ENCODE peak calls at places on chromosome 21, in ten cellular contexts. One of them, this sample, is unnamed.

GRCh38 chr21:32403201-32403701 is 9.3 kb upstream of the EVA1C start:
- DNase-seq in D341Med: peak; percentile 76
- DNase-seq in lower lobe of right lung: peak; percentile 63
- DNase-seq in mucosa of gallbladder: peak; percentile 62
- DNase-seq in stimulated activated CD4-positive, alpha-beta T cell treated with anti-CD3 and anti-CD28 coated beads, TNF-alpha, amount 100 ng/mL, for 1 hour: no peak
- DNase-seq in amygdala: peak; percentile 8
- DNase-seq in NCI-H82: peak; percentile 89
- DNase-seq in iris pigment epithelial cell: peak; percentile 68
- DNase-seq in OCI-M1: peak; percentile 83
- DNase-seq in CD4-positive, alpha-beta T cell: no peak
- DNase-seq in this sample: peak; percentile 68

GRCh38 chr21:41769933-41770332 is 3.1 kb upstream of the RIPK4 start:
- DNase-seq in mucosa of gallbladder: no peak
- DNase-seq in NCI-H82: peak; percentile 59
- DNase-seq in stimulated activated CD4-positive, alpha-beta T cell treated with anti-CD3 and anti-CD28 coated beads, TNF-alpha, amount 100 ng/mL, for 1 hour: no peak
- DNase-seq in lower lobe of right lung: no peak
- DNase-seq in D341Med: no peak
- DNase-seq in CD4-positive, alpha-beta T cell: no peak
- DNase-seq in amygdala: no peak
- DNase-seq in OCI-M1: no peak
- DNase-seq in iris pigment epithelial cell: no peak
- DNase-seq in this sample: no peak

GRCh38 chr21:23160914-23161313 is 2162.7 kb downstream of the NCAM2 start:
- DNase-seq in lower lobe of right lung: no peak
- DNase-seq in stimulated activated CD4-positive, alpha-beta T cell treated with anti-CD3 and anti-CD28 coated beads, TNF-alpha, amount 100 ng/mL, for 1 hour: no peak
- DNase-seq in D341Med: peak; percentile 9
- DNase-seq in amygdala: no peak
- DNase-seq in iris pigment epithelial cell: no peak
- DNase-seq in NCI-H82: no peak
- DNase-seq in mucosa of gallbladder: no peak
- DNase-seq in OCI-M1: peak; percentile 24
- DNase-seq in CD4-positive, alpha-beta T cell: no peak
- DNase-seq in this sample: no peak

GRCh38 chr21:44300262-44300959 is 558 bp downstream of the PFKL start:
- DNase-seq in NCI-H82: peak; percentile 42
- DNase-seq in stimulated activated CD4-positive, alpha-beta T cell treated with anti-CD3 and anti-CD28 coated beads, TNF-alpha, amount 100 ng/mL, for 1 hour: peak; percentile 51
- DNase-seq in OCI-M1: peak; percentile 75
- DNase-seq in lower lobe of right lung: peak; percentile 88
- DNase-seq in amygdala: no peak
- DNase-seq in iris pigment epithelial cell: peak; percentile 56
- DNase-seq in mucosa of gallbladder: peak; percentile 77
- DNase-seq in D341Med: peak; percentile 72
- DNase-seq in CD4-positive, alpha-beta T cell: peak; percentile 72
- DNase-seq in this sample: peak; percentile 93

GRCh38 chr21:32807717-32808380 is 36.3 kb upstream of the PAXBP1 start:
- DNase-seq in CD4-positive, alpha-beta T cell: no peak
- DNase-seq in mucosa of gallbladder: no peak
- DNase-seq in D341Med: peak; percentile 45
- DNase-seq in OCI-M1: no peak
- DNase-seq in stimulated activated CD4-positive, alpha-beta T cell treated with anti-CD3 and anti-CD28 coated beads, TNF-alpha, amount 100 ng/mL, for 1 hour: no peak
- DNase-seq in lower lobe of right lung: no peak
- DNase-seq in iris pigment epithelial cell: peak; percentile 69
- DNase-seq in NCI-H82: peak; percentile 79
- DNase-seq in amygdala: no peak
- DNase-seq in this sample: no peak

GRCh38 chr21:28442624-28443023 is 550.1 kb downstream of the LTN1 start:
- DNase-seq in NCI-H82: no peak
- DNase-seq in stimulated activated CD4-positive, alpha-beta T cell treated with anti-CD3 and anti-CD28 coated beads, TNF-alpha, amount 100 ng/mL, for 1 hour: no peak
- DNase-seq in mucosa of gallbladder: no peak
- DNase-seq in CD4-positive, alpha-beta T cell: no peak
- DNase-seq in amygdala: no peak
- DNase-seq in lower lobe of right lung: no peak
- DNase-seq in iris pigment epithelial cell: peak; percentile 89
- DNase-seq in D341Med: no peak
- DNase-seq in OCI-M1: no peak
- DNase-seq in this sample: no peak

GRCh38 chr21:18253809-18254208 is 9.2 kb downstream of the CHODL start:
- DNase-seq in iris pigment epithelial cell: no peak
- DNase-seq in NCI-H82: no peak
- DNase-seq in mucosa of gallbladder: no peak
- DNase-seq in CD4-positive, alpha-beta T cell: no peak
- DNase-seq in D341Med: no peak
- DNase-seq in OCI-M1: no peak
- DNase-seq in lower lobe of right lung: no peak
- DNase-seq in stimulated activated CD4-positive, alpha-beta T cell treated with anti-CD3 and anti-CD28 coated beads, TNF-alpha, amount 100 ng/mL, for 1 hour: no peak
- DNase-seq in amygdala: no peak
- DNase-seq in this sample: no peak

GRCh38 chr21:16193758-16194606 is 464.2 kb downstream of the USP25 start:
- DNase-seq in mucosa of gallbladder: peak; percentile 68
- DNase-seq in stimulated activated CD4-positive, alpha-beta T cell treated with anti-CD3 and anti-CD28 coated beads, TNF-alpha, amount 100 ng/mL, for 1 hour: no peak
- DNase-seq in iris pigment epithelial cell: peak; percentile 89
- DNase-seq in amygdala: no peak
- DNase-seq in OCI-M1: peak; percentile 98
- DNase-seq in D341Med: peak; percentile 46
- DNase-seq in lower lobe of right lung: peak; percentile 61
- DNase-seq in CD4-positive, alpha-beta T cell: no peak
- DNase-seq in NCI-H82: peak; percentile 90
- DNase-seq in this sample: no peak

GRCh38 chr21:41678016-41678935 is 88.6 kb downstream of the RIPK4 start:
- DNase-seq in D341Med: no peak
- DNase-seq in lower lobe of right lung: peak; percentile 67
- DNase-seq in iris pigment epithelial cell: peak; percentile 25
- DNase-seq in stimulated activated CD4-positive, alpha-beta T cell treated with anti-CD3 and anti-CD28 coated beads, TNF-alpha, amount 100 ng/mL, for 1 hour: no peak
- DNase-seq in CD4-positive, alpha-beta T cell: no peak
- DNase-seq in OCI-M1: no peak
- DNase-seq in NCI-H82: no peak
- DNase-seq in mucosa of gallbladder: peak; percentile 90
- DNase-seq in amygdala: no peak
- DNase-seq in this sample: peak; percentile 64

GRCh38 chr21:46322351-46323226 is 1.1 kb downstream of the C21orf58 start:
- DNase-seq in lower lobe of right lung: no peak
- DNase-seq in OCI-M1: peak; percentile 61
- DNase-seq in amygdala: no peak
- DNase-seq in mucosa of gallbladder: no peak
- DNase-seq in NCI-H82: no peak
- DNase-seq in iris pigment epithelial cell: peak; percentile 57
- DNase-seq in stimulated activated CD4-positive, alpha-beta T cell treated with anti-CD3 and anti-CD28 coated beads, TNF-alpha, amount 100 ng/mL, for 1 hour: no peak
- DNase-seq in CD4-positive, alpha-beta T cell: no peak
- DNase-seq in D341Med: no peak
- DNase-seq in this sample: no peak

GRCh38 chr21:29578306-29578705 is 279.6 kb downstream of the BACH1 start:
- DNase-seq in stimulated activated CD4-positive, alpha-beta T cell treated with anti-CD3 and anti-CD28 coated beads, TNF-alpha, amount 100 ng/mL, for 1 hour: no peak
- DNase-seq in amygdala: no peak
- DNase-seq in OCI-M1: no peak
- DNase-seq in iris pigment epithelial cell: no peak
- DNase-seq in mucosa of gallbladder: no peak
- DNase-seq in NCI-H82: peak; percentile 97
- DNase-seq in D341Med: peak; percentile 51
- DNase-seq in lower lobe of right lung: no peak
- DNase-seq in CD4-positive, alpha-beta T cell: no peak
- DNase-seq in this sample: no peak

GRCh38 chr21:31857096-31857495 is 15.7 kb upstream of the HUNK start:
- DNase-seq in OCI-M1: no peak
- DNase-seq in lower lobe of right lung: no peak
- DNase-seq in iris pigment epithelial cell: no peak
- DNase-seq in NCI-H82: no peak
- DNase-seq in stimulated activated CD4-positive, alpha-beta T cell treated with anti-CD3 and anti-CD28 coated beads, TNF-alpha, amount 100 ng/mL, for 1 hour: no peak
- DNase-seq in D341Med: no peak
- DNase-seq in amygdala: no peak
- DNase-seq in CD4-positive, alpha-beta T cell: no peak
- DNase-seq in mucosa of gallbladder: no peak
- DNase-seq in this sample: no peak

GRCh38 chr21:45838636-45839035 is 142.9 kb upstream of the COL6A1 start:
- DNase-seq in CD4-positive, alpha-beta T cell: no peak
- DNase-seq in amygdala: no peak
- DNase-seq in OCI-M1: no peak
- DNase-seq in D341Med: no peak
- DNase-seq in lower lobe of right lung: no peak
- DNase-seq in iris pigment epithelial cell: no peak
- DNase-seq in stimulated activated CD4-positive, alpha-beta T cell treated with anti-CD3 and anti-CD28 coated beads, TNF-alpha, amount 100 ng/mL, for 1 hour: no peak
- DNase-seq in mucosa of gallbladder: no peak
- DNase-seq in NCI-H82: no peak
- DNase-seq in this sample: no peak

GRCh38 chr21:25639922-25640670 is 1.0 kb downstream of the JAM2 start:
- DNase-seq in iris pigment epithelial cell: no peak
- DNase-seq in stimulated activated CD4-positive, alpha-beta T cell treated with anti-CD3 and anti-CD28 coated beads, TNF-alpha, amount 100 ng/mL, for 1 hour: peak; percentile 1
- DNase-seq in lower lobe of right lung: no peak
- DNase-seq in NCI-H82: peak; percentile 93
- DNase-seq in amygdala: peak; percentile 22
- DNase-seq in CD4-positive, alpha-beta T cell: no peak
- DNase-seq in D341Med: peak; percentile 52
- DNase-seq in OCI-M1: no peak
- DNase-seq in mucosa of gallbladder: no peak
- DNase-seq in this sample: peak; percentile 50

GRCh38 chr21:31686272-31686913 is 26.9 kb downstream of the SOD1 start:
- DNase-seq in CD4-positive, alpha-beta T cell: no peak
- DNase-seq in OCI-M1: no peak
- DNase-seq in amygdala: no peak
- DNase-seq in NCI-H82: no peak
- DNase-seq in mucosa of gallbladder: no peak
- DNase-seq in iris pigment epithelial cell: no peak
- DNase-seq in lower lobe of right lung: no peak
- DNase-seq in D341Med: peak; percentile 58
- DNase-seq in stimulated activated CD4-positive, alpha-beta T cell treated with anti-CD3 and anti-CD28 coated beads, TNF-alpha, amount 100 ng/mL, for 1 hour: no peak
- DNase-seq in this sample: no peak

GRCh38 chr21:25385912-25386474 is 221.3 kb downstream of the MRPL39 start:
- DNase-seq in D341Med: peak; percentile 52
- DNase-seq in mucosa of gallbladder: peak; percentile 44
- DNase-seq in CD4-positive, alpha-beta T cell: no peak
- DNase-seq in amygdala: no peak
- DNase-seq in stimulated activated CD4-positive, alpha-beta T cell treated with anti-CD3 and anti-CD28 coated beads, TNF-alpha, amount 100 ng/mL, for 1 hour: no peak
- DNase-seq in OCI-M1: peak; percentile 72
- DNase-seq in iris pigment epithelial cell: peak; percentile 53
- DNase-seq in NCI-H82: peak; percentile 83
- DNase-seq in lower lobe of right lung: no peak
- DNase-seq in this sample: no peak

GRCh38 chr21:44552136-44552535 is 831 bp upstream of the KRTAP10-2 start:
- DNase-seq in amygdala: no peak
- DNase-seq in CD4-positive, alpha-beta T cell: no peak
- DNase-seq in mucosa of gallbladder: no peak
- DNase-seq in D341Med: peak; percentile 11
- DNase-seq in OCI-M1: no peak
- DNase-seq in iris pigment epithelial cell: no peak
- DNase-seq in lower lobe of right lung: no peak
- DNase-seq in NCI-H82: no peak
- DNase-seq in stimulated activated CD4-positive, alpha-beta T cell treated with anti-CD3 and anti-CD28 coated beads, TNF-alpha, amount 100 ng/mL, for 1 hour: no peak
- DNase-seq in this sample: no peak

GRCh38 chr21:45013271-45013841 is 61.0 kb upstream of the ADARB1 start:
- DNase-seq in amygdala: no peak
- DNase-seq in mucosa of gallbladder: no peak
- DNase-seq in D341Med: no peak
- DNase-seq in lower lobe of right lung: peak; percentile 37
- DNase-seq in iris pigment epithelial cell: no peak
- DNase-seq in OCI-M1: no peak
- DNase-seq in stimulated activated CD4-positive, alpha-beta T cell treated with anti-CD3 and anti-CD28 coated beads, TNF-alpha, amount 100 ng/mL, for 1 hour: no peak
- DNase-seq in CD4-positive, alpha-beta T cell: no peak
- DNase-seq in NCI-H82: no peak
- DNase-seq in this sample: peak; percentile 76

GRCh38 chr21:39630191-39630591 is 17.5 kb downstream of the B3GALT5 start:
- DNase-seq in mucosa of gallbladder: no peak
- DNase-seq in OCI-M1: no peak
- DNase-seq in NCI-H82: no peak
- DNase-seq in D341Med: no peak
- DNase-seq in stimulated activated CD4-positive, alpha-beta T cell treated with anti-CD3 and anti-CD28 coated beads, TNF-alpha, amount 100 ng/mL, for 1 hour: no peak
- DNase-seq in amygdala: no peak
- DNase-seq in lower lobe of right lung: no peak
- DNase-seq in iris pigment epithelial cell: peak; percentile 63
- DNase-seq in CD4-positive, alpha-beta T cell: no peak
- DNase-seq in this sample: no peak

GRCh38 chr21:34261841-34262832 is 101.7 kb upstream of the KCNE2 start:
- DNase-seq in iris pigment epithelial cell: no peak
- DNase-seq in NCI-H82: no peak
- DNase-seq in mucosa of gallbladder: no peak
- DNase-seq in amygdala: no peak
- DNase-seq in lower lobe of right lung: no peak
- DNase-seq in stimulated activated CD4-positive, alpha-beta T cell treated with anti-CD3 and anti-CD28 coated beads, TNF-alpha, amount 100 ng/mL, for 1 hour: no peak
- DNase-seq in CD4-positive, alpha-beta T cell: no peak
- DNase-seq in OCI-M1: no peak
- DNase-seq in D341Med: no peak
- DNase-seq in this sample: no peak

GRCh38 chr21:26835027-26835713 is 10.0 kb downstream of the ADAMTS1 start:
- DNase-seq in OCI-M1: peak; percentile 90
- DNase-seq in CD4-positive, alpha-beta T cell: no peak
- DNase-seq in lower lobe of right lung: no peak
- DNase-seq in mucosa of gallbladder: no peak
- DNase-seq in iris pigment epithelial cell: peak; percentile 80
- DNase-seq in stimulated activated CD4-positive, alpha-beta T cell treated with anti-CD3 and anti-CD28 coated beads, TNF-alpha, amount 100 ng/mL, for 1 hour: no peak
- DNase-seq in D341Med: no peak
- DNase-seq in NCI-H82: no peak
- DNase-seq in amygdala: no peak
- DNase-seq in this sample: peak; percentile 72

GRCh38 chr21:42956824-42957632 is 17.3 kb upstream of the PKNOX1 start:
- DNase-seq in D341Med: no peak
- DNase-seq in lower lobe of right lung: no peak
- DNase-seq in amygdala: no peak
- DNase-seq in mucosa of gallbladder: no peak
- DNase-seq in stimulated activated CD4-positive, alpha-beta T cell treated with anti-CD3 and anti-CD28 coated beads, TNF-alpha, amount 100 ng/mL, for 1 hour: no peak
- DNase-seq in CD4-positive, alpha-beta T cell: no peak
- DNase-seq in iris pigment epithelial cell: no peak
- DNase-seq in NCI-H82: no peak
- DNase-seq in OCI-M1: no peak
- DNase-seq in this sample: no peak

GRCh38 chr21:31558839-31559367 is 100.6 kb upstream of the SOD1 start:
- DNase-seq in iris pigment epithelial cell: peak; percentile 98
- DNase-seq in D341Med: peak; percentile 97
- DNase-seq in stimulated activated CD4-positive, alpha-beta T cell treated with anti-CD3 and anti-CD28 coated beads, TNF-alpha, amount 100 ng/mL, for 1 hour: peak; percentile 76
- DNase-seq in NCI-H82: peak; percentile 99
- DNase-seq in CD4-positive, alpha-beta T cell: peak; percentile 88
- DNase-seq in OCI-M1: no peak
- DNase-seq in mucosa of gallbladder: peak; percentile 92
- DNase-seq in amygdala: peak; percentile 95
- DNase-seq in lower lobe of right lung: peak; percentile 77
- DNase-seq in this sample: peak; percentile 91

GRCh38 chr21:15224346-15225086 is 159.7 kb upstream of the NRIP1 start:
- DNase-seq in OCI-M1: no peak
- DNase-seq in D341Med: no peak
- DNase-seq in amygdala: no peak
- DNase-seq in iris pigment epithelial cell: peak; percentile 97
- DNase-seq in CD4-positive, alpha-beta T cell: no peak
- DNase-seq in mucosa of gallbladder: no peak
- DNase-seq in NCI-H82: no peak
- DNase-seq in lower lobe of right lung: no peak
- DNase-seq in stimulated activated CD4-positive, alpha-beta T cell treated with anti-CD3 and anti-CD28 coated beads, TNF-alpha, amount 100 ng/mL, for 1 hour: no peak
- DNase-seq in this sample: no peak